ENCODE peak calls at places on chromosomes 7 and 10, in five cellular contexts. One of them, this sample, is unnamed.

GRCh38 chr7:101077303-101078086 is 7.8 kb upstream of the TRIM56 start:
- DNase-seq in effector CD8-positive, alpha-beta T cell: peak
- DNase-seq in HCEC 1CT: peak
- DNase-seq in DMS79: peak
- DNase-seq in H54: peak
- DNase-seq in this sample: peak

GRCh38 chr10:4721994-4722753 is 103.8 kb upstream of the AKR1E2 start:
- DNase-seq in H54: no peak
- DNase-seq in effector CD8-positive, alpha-beta T cell: no peak
- DNase-seq in DMS79: no peak
- DNase-seq in HCEC 1CT: peak
- DNase-seq in this sample: no peak

GRCh38 chr7:127353897-127354296 is 38.6 kb downstream of the ZNF800 start:
- DNase-seq in H54: no peak
- DNase-seq in effector CD8-positive, alpha-beta T cell: no peak
- DNase-seq in DMS79: no peak
- DNase-seq in HCEC 1CT: no peak
- DNase-seq in this sample: no peak

GRCh38 chr10:62626817-62627216 is 177.7 kb upstream of the ADO start:
- DNase-seq in HCEC 1CT: peak
- DNase-seq in effector CD8-positive, alpha-beta T cell: no peak
- DNase-seq in DMS79: no peak
- DNase-seq in H54: no peak
- DNase-seq in this sample: no peak

GRCh38 chr10:72250666-72251065 is 23.1 kb upstream of the DDIT4 start:
- DNase-seq in DMS79: no peak
- DNase-seq in H54: no peak
- DNase-seq in effector CD8-positive, alpha-beta T cell: no peak
- DNase-seq in HCEC 1CT: peak
- DNase-seq in this sample: no peak

GRCh38 chr7:157585113-157585861 is 248.5 kb downstream of the DNAJB6 start:
- DNase-seq in H54: no peak
- DNase-seq in HCEC 1CT: no peak
- DNase-seq in effector CD8-positive, alpha-beta T cell: no peak
- DNase-seq in DMS79: no peak
- DNase-seq in this sample: peak

GRCh38 chr10:47022311-47023131 is 111.3 kb downstream of the PTPN20 start:
- DNase-seq in DMS79: no peak
- DNase-seq in HCEC 1CT: no peak
- DNase-seq in H54: no peak
- DNase-seq in effector CD8-positive, alpha-beta T cell: no peak
- DNase-seq in this sample: no peak

GRCh38 chr10:123157210-123157609 is 3.0 kb downstream of the BUB3 start:
- DNase-seq in effector CD8-positive, alpha-beta T cell: no peak
- DNase-seq in DMS79: no peak
- DNase-seq in HCEC 1CT: peak
- DNase-seq in H54: no peak
- DNase-seq in this sample: peak

GRCh38 chr7:20440472-20441105 is 109.9 kb downstream of the ITGB8 start:
- DNase-seq in H54: no peak
- DNase-seq in HCEC 1CT: peak
- DNase-seq in DMS79: no peak
- DNase-seq in effector CD8-positive, alpha-beta T cell: no peak
- DNase-seq in this sample: peak

GRCh38 chr7:105972276-105972675 is 9.2 kb downstream of the CDHR3 start:
- DNase-seq in HCEC 1CT: no peak
- DNase-seq in effector CD8-positive, alpha-beta T cell: no peak
- DNase-seq in H54: no peak
- DNase-seq in DMS79: no peak
- DNase-seq in this sample: no peak

GRCh38 chr7:106952658-106953231 is 87.7 kb downstream of the PIK3CG start:
- DNase-seq in DMS79: no peak
- DNase-seq in HCEC 1CT: no peak
- DNase-seq in H54: no peak
- DNase-seq in effector CD8-positive, alpha-beta T cell: no peak
- DNase-seq in this sample: no peak